ENCODE peak calls at places on chromosomes 13 and 19, in seven cellular contexts. H is DND-41; V is fibroblast of mammary gland; X is NCI-H187; E is stimulated activated CD8-positive, alpha-beta memory T cell treated with anti-CD3 and anti-CD28 coated beads, Interleukin-12 subunit alpha, Interleukin-12 subunit beta, amount 100 ng/mL, for 1 hour; I is activated CD4-positive, alpha-beta T cell treated with anti-CD3 and anti-CD28 coated beads, Interleukin-2, amount 10 ng/mL, durations not matched to agents 7 days and 5 days; K is SW 1271. Q is an unnamed sample.

GRCh38 chr13:113528101-113528797 is 37.7 kb upstream of the DCUN1D2 start:
- DNase-seq in H (no peak), V (no peak), X (peak), E (no peak), I (no peak), K (no peak), Q (no peak)

GRCh38 chr13:52047463-52047862 is 23.0 kb downstream of the UTP14C start:
- DNase-seq in H (no peak), V (no peak), X (no peak), E (no peak), I (no peak), K (no peak), Q (no peak)

GRCh38 chr19:31385744-31386143 is 36.5 kb upstream of the TSHZ3 start:
- DNase-seq in H (no peak), V (no peak), X (no peak), E (no peak), I (no peak), K (no peak), Q (no peak)

GRCh38 chr13:36880961-36881360 is 39.1 kb downstream of the SMAD9 start:
- DNase-seq in H (no peak), V (peak), X (no peak), E (no peak), I (no peak), K (no peak), Q (no peak)

GRCh38 chr13:79581870-79582315 is 100.9 kb downstream of the NDFIP2 start:
- DNase-seq in H (no peak), V (peak), X (no peak), E (no peak), I (no peak), K (no peak), Q (peak)

GRCh38 chr19:45293682-45294081 is 29.0 kb downstream of the CKM start:
- DNase-seq in H (no peak), V (no peak), X (no peak), E (no peak), I (no peak), K (no peak), Q (no peak)

GRCh38 chr19:55341191-55342043 is 1.7 kb downstream of the KMT5C start:
- DNase-seq in H (peak), V (peak), X (peak), E (peak), I (peak), K (peak), Q (peak)

GRCh38 chr13:19158006-19158405 is 23.6 kb downstream of the TUBA3C start:
- DNase-seq in H (no peak), V (no peak), X (no peak), E (no peak), I (no peak), K (no peak), Q (no peak)

GRCh38 chr19:54339646-54340358 is 840 bp upstream of the LILRA4 start:
- DNase-seq in H (no peak), V (no peak), X (no peak), E (no peak), I (no peak), K (no peak), Q (no peak)

GRCh38 chr19:50331187-50332013 is 2.2 kb upstream of the KCNC3 start:
- DNase-seq in H (no peak), V (no peak), X (no peak), E (no peak), I (peak), K (no peak), Q (no peak)

GRCh38 chr19:33412617-33413425 is 39.3 kb downstream of the CEBPG start:
- DNase-seq in H (no peak), V (no peak), X (no peak), E (no peak), I (no peak), K (no peak), Q (peak)

GRCh38 chr13:85582890-85583289 is 216.3 kb downstream of the SLITRK6 start:
- DNase-seq in H (no peak), V (peak), X (no peak), E (no peak), I (no peak), K (no peak), Q (no peak)

GRCh38 chr13:95023405-95023804 is 277.8 kb downstream of the ABCC4 start:
- DNase-seq in H (no peak), V (peak), X (peak), E (no peak), I (no peak), K (no peak), Q (no peak)

GRCh38 chr19:17001603-17002183 is 24.9 kb downstream of the CPAMD8 start:
- DNase-seq in H (peak), V (no peak), X (no peak), E (peak), I (no peak), K (no peak), Q (peak)

GRCh38 chr13:25453966-25454365 is 82.2 kb downstream of the ATP8A2 start:
- DNase-seq in H (no peak), V (no peak), X (no peak), E (no peak), I (no peak), K (no peak), Q (no peak)

GRCh38 chr13:40102360-40102727 is 446.9 kb downstream of the COG6 start:
- DNase-seq in H (no peak), V (no peak), X (no peak), E (no peak), I (no peak), K (no peak), Q (no peak)

GRCh38 chr19:18660051-18660910 is 23.2 kb upstream of the CRTC1 start:
- DNase-seq in H (no peak), V (peak), X (no peak), E (no peak), I (no peak), K (no peak), Q (peak)

Q was measured in heart left ventricle.